ENCODE peak calls at places on chromosomes 12 and 14, in ten cellular contexts. One of them, this sample, is unnamed.
A peak's percentile ranks its signal among the peaks of the same experiment; 100 is the strongest.

GRCh38 chr14:49940805-49941421 is 48.0 kb downstream of the ARF6 start:
- DNase-seq in midbrain: no peak
- DNase-seq in D341Med: no peak
- DNase-seq in non-pigmented ciliary epithelial cell: peak; percentile 60
- DNase-seq in psoas muscle: no peak
- DNase-seq in ureter: no peak
- DNase-seq in tibial nerve: no peak
- DNase-seq in choroid plexus epithelial cell: peak; percentile 84
- DNase-seq in neuronal stem cell: no peak
- DNase-seq in stimulated activated CD4-positive, alpha-beta T cell treated with anti-CD3 and anti-CD28 coated beads, Interleukin-1b, Interleukin-23, amount 100 ng/mL, for 24 hours: no peak
- DNase-seq in this sample: no peak

GRCh38 chr12:23555808-23556207 is 393.7 kb downstream of the SOX5 start:
- DNase-seq in midbrain: no peak
- DNase-seq in D341Med: no peak
- DNase-seq in non-pigmented ciliary epithelial cell: no peak
- DNase-seq in psoas muscle: no peak
- DNase-seq in ureter: no peak
- DNase-seq in tibial nerve: no peak
- DNase-seq in choroid plexus epithelial cell: no peak
- DNase-seq in neuronal stem cell: no peak
- DNase-seq in stimulated activated CD4-positive, alpha-beta T cell treated with anti-CD3 and anti-CD28 coated beads, Interleukin-1b, Interleukin-23, amount 100 ng/mL, for 24 hours: no peak
- DNase-seq in this sample: no peak

GRCh38 chr12:125081427-125081826 is 16.2 kb downstream of the AACS start:
- DNase-seq in midbrain: no peak
- DNase-seq in D341Med: peak; percentile 56
- DNase-seq in non-pigmented ciliary epithelial cell: no peak
- DNase-seq in psoas muscle: no peak
- DNase-seq in ureter: no peak
- DNase-seq in tibial nerve: no peak
- DNase-seq in choroid plexus epithelial cell: no peak
- DNase-seq in neuronal stem cell: no peak
- DNase-seq in stimulated activated CD4-positive, alpha-beta T cell treated with anti-CD3 and anti-CD28 coated beads, Interleukin-1b, Interleukin-23, amount 100 ng/mL, for 24 hours: no peak
- DNase-seq in this sample: no peak

GRCh38 chr12:116544656-116545055 is 14.5 kb upstream of the MAP1LC3B2 start:
- DNase-seq in midbrain: peak; percentile 3
- DNase-seq in D341Med: no peak
- DNase-seq in non-pigmented ciliary epithelial cell: no peak
- DNase-seq in psoas muscle: peak; percentile 60
- DNase-seq in ureter: no peak
- DNase-seq in tibial nerve: no peak
- DNase-seq in choroid plexus epithelial cell: no peak
- DNase-seq in neuronal stem cell: no peak
- DNase-seq in stimulated activated CD4-positive, alpha-beta T cell treated with anti-CD3 and anti-CD28 coated beads, Interleukin-1b, Interleukin-23, amount 100 ng/mL, for 24 hours: no peak
- DNase-seq in this sample: no peak

GRCh38 chr14:73188501-73188903 is 48.8 kb upstream of the PAPLN start:
- DNase-seq in midbrain: no peak
- DNase-seq in D341Med: no peak
- DNase-seq in non-pigmented ciliary epithelial cell: peak; percentile 28
- DNase-seq in psoas muscle: no peak
- DNase-seq in ureter: no peak
- DNase-seq in tibial nerve: no peak
- DNase-seq in choroid plexus epithelial cell: peak; percentile 80
- DNase-seq in neuronal stem cell: no peak
- DNase-seq in stimulated activated CD4-positive, alpha-beta T cell treated with anti-CD3 and anti-CD28 coated beads, Interleukin-1b, Interleukin-23, amount 100 ng/mL, for 24 hours: no peak
- DNase-seq in this sample: no peak

GRCh38 chr12:98678946-98679610 is 34.0 kb downstream of the APAF1 start:
- DNase-seq in midbrain: no peak
- DNase-seq in D341Med: no peak
- DNase-seq in non-pigmented ciliary epithelial cell: no peak
- DNase-seq in psoas muscle: no peak
- DNase-seq in ureter: no peak
- DNase-seq in tibial nerve: no peak
- DNase-seq in choroid plexus epithelial cell: no peak
- DNase-seq in neuronal stem cell: no peak
- DNase-seq in stimulated activated CD4-positive, alpha-beta T cell treated with anti-CD3 and anti-CD28 coated beads, Interleukin-1b, Interleukin-23, amount 100 ng/mL, for 24 hours: no peak
- DNase-seq in this sample: no peak

GRCh38 chr12:58703911-58704310 is 216.4 kb downstream of the LRIG3 start:
- DNase-seq in midbrain: no peak
- DNase-seq in D341Med: no peak
- DNase-seq in non-pigmented ciliary epithelial cell: no peak
- DNase-seq in psoas muscle: no peak
- DNase-seq in ureter: no peak
- DNase-seq in tibial nerve: no peak
- DNase-seq in choroid plexus epithelial cell: peak; percentile 13
- DNase-seq in neuronal stem cell: no peak
- DNase-seq in stimulated activated CD4-positive, alpha-beta T cell treated with anti-CD3 and anti-CD28 coated beads, Interleukin-1b, Interleukin-23, amount 100 ng/mL, for 24 hours: no peak
- DNase-seq in this sample: no peak

GRCh38 chr12:3098436-3098835 is 21.3 kb downstream of the TSPAN9 start:
- DNase-seq in midbrain: no peak
- DNase-seq in D341Med: no peak
- DNase-seq in non-pigmented ciliary epithelial cell: no peak
- DNase-seq in psoas muscle: no peak
- DNase-seq in ureter: no peak
- DNase-seq in tibial nerve: no peak
- DNase-seq in choroid plexus epithelial cell: no peak
- DNase-seq in neuronal stem cell: no peak
- DNase-seq in stimulated activated CD4-positive, alpha-beta T cell treated with anti-CD3 and anti-CD28 coated beads, Interleukin-1b, Interleukin-23, amount 100 ng/mL, for 24 hours: no peak
- DNase-seq in this sample: no peak

GRCh38 chr14:73524493-73524892 is 12.4 kb upstream of the ACOT1 start:
- DNase-seq in midbrain: no peak
- DNase-seq in D341Med: peak; percentile 6
- DNase-seq in non-pigmented ciliary epithelial cell: no peak
- DNase-seq in psoas muscle: no peak
- DNase-seq in ureter: no peak
- DNase-seq in tibial nerve: no peak
- DNase-seq in choroid plexus epithelial cell: no peak
- DNase-seq in neuronal stem cell: no peak
- DNase-seq in stimulated activated CD4-positive, alpha-beta T cell treated with anti-CD3 and anti-CD28 coated beads, Interleukin-1b, Interleukin-23, amount 100 ng/mL, for 24 hours: no peak
- DNase-seq in this sample: no peak

GRCh38 chr12:121132601-121133481 is at the start of gene P2RX7:
- DNase-seq in midbrain: peak; percentile 97
- DNase-seq in D341Med: peak; percentile 45
- DNase-seq in non-pigmented ciliary epithelial cell: no peak
- DNase-seq in psoas muscle: peak; percentile 65
- DNase-seq in ureter: peak; percentile 74
- DNase-seq in tibial nerve: peak; percentile 64
- DNase-seq in choroid plexus epithelial cell: peak; percentile 48
- DNase-seq in neuronal stem cell: no peak
- DNase-seq in stimulated activated CD4-positive, alpha-beta T cell treated with anti-CD3 and anti-CD28 coated beads, Interleukin-1b, Interleukin-23, amount 100 ng/mL, for 24 hours: peak; percentile 17
- DNase-seq in this sample: peak; percentile 99

GRCh38 chr12:12696562-12697383 is 790 bp upstream of the GPR19 start:
- DNase-seq in midbrain: peak; percentile 92
- DNase-seq in D341Med: peak; percentile 84
- DNase-seq in non-pigmented ciliary epithelial cell: no peak
- DNase-seq in psoas muscle: peak; percentile 89
- DNase-seq in ureter: peak; percentile 92
- DNase-seq in tibial nerve: peak; percentile 85
- DNase-seq in choroid plexus epithelial cell: peak; percentile 93
- DNase-seq in neuronal stem cell: peak; percentile 77
- DNase-seq in stimulated activated CD4-positive, alpha-beta T cell treated with anti-CD3 and anti-CD28 coated beads, Interleukin-1b, Interleukin-23, amount 100 ng/mL, for 24 hours: peak; percentile 82
- DNase-seq in this sample: peak; percentile 89

GRCh38 chr14:21894003-21894897 is 220.6 kb upstream of the OR4E1 start:
- DNase-seq in midbrain: peak; percentile 17
- DNase-seq in D341Med: no peak
- DNase-seq in non-pigmented ciliary epithelial cell: no peak
- DNase-seq in psoas muscle: no peak
- DNase-seq in ureter: no peak
- DNase-seq in tibial nerve: no peak
- DNase-seq in choroid plexus epithelial cell: peak; percentile 9
- DNase-seq in neuronal stem cell: no peak
- DNase-seq in stimulated activated CD4-positive, alpha-beta T cell treated with anti-CD3 and anti-CD28 coated beads, Interleukin-1b, Interleukin-23, amount 100 ng/mL, for 24 hours: peak; percentile 35
- DNase-seq in this sample: peak; percentile 22

GRCh38 chr12:26233620-26234019 is 38.2 kb downstream of the SSPN start:
- DNase-seq in midbrain: no peak
- DNase-seq in D341Med: no peak
- DNase-seq in non-pigmented ciliary epithelial cell: no peak
- DNase-seq in psoas muscle: no peak
- DNase-seq in ureter: no peak
- DNase-seq in tibial nerve: no peak
- DNase-seq in choroid plexus epithelial cell: no peak
- DNase-seq in neuronal stem cell: no peak
- DNase-seq in stimulated activated CD4-positive, alpha-beta T cell treated with anti-CD3 and anti-CD28 coated beads, Interleukin-1b, Interleukin-23, amount 100 ng/mL, for 24 hours: no peak
- DNase-seq in this sample: no peak

GRCh38 chr12:7837366-7837765 is 35.3 kb downstream of the SLC2A14 start:
- DNase-seq in midbrain: no peak
- DNase-seq in D341Med: no peak
- DNase-seq in non-pigmented ciliary epithelial cell: no peak
- DNase-seq in psoas muscle: no peak
- DNase-seq in ureter: no peak
- DNase-seq in tibial nerve: no peak
- DNase-seq in choroid plexus epithelial cell: no peak
- DNase-seq in neuronal stem cell: no peak
- DNase-seq in stimulated activated CD4-positive, alpha-beta T cell treated with anti-CD3 and anti-CD28 coated beads, Interleukin-1b, Interleukin-23, amount 100 ng/mL, for 24 hours: no peak
- DNase-seq in this sample: no peak

GRCh38 chr14:76386922-76387782 is 11.2 kb downstream of the ESRRB start:
- DNase-seq in midbrain: peak; percentile 83
- DNase-seq in D341Med: peak; percentile 88
- DNase-seq in non-pigmented ciliary epithelial cell: peak; percentile 14
- DNase-seq in psoas muscle: peak; percentile 65
- DNase-seq in ureter: peak; percentile 73
- DNase-seq in tibial nerve: no peak
- DNase-seq in choroid plexus epithelial cell: peak; percentile 76
- DNase-seq in neuronal stem cell: peak; percentile 80
- DNase-seq in stimulated activated CD4-positive, alpha-beta T cell treated with anti-CD3 and anti-CD28 coated beads, Interleukin-1b, Interleukin-23, amount 100 ng/mL, for 24 hours: peak; percentile 43
- DNase-seq in this sample: peak; percentile 73

GRCh38 chr12:5898874-5899273 is 46.2 kb downstream of the ANO2 start:
- DNase-seq in midbrain: no peak
- DNase-seq in D341Med: no peak
- DNase-seq in non-pigmented ciliary epithelial cell: no peak
- DNase-seq in psoas muscle: no peak
- DNase-seq in ureter: no peak
- DNase-seq in tibial nerve: no peak
- DNase-seq in choroid plexus epithelial cell: no peak
- DNase-seq in neuronal stem cell: no peak
- DNase-seq in stimulated activated CD4-positive, alpha-beta T cell treated with anti-CD3 and anti-CD28 coated beads, Interleukin-1b, Interleukin-23, amount 100 ng/mL, for 24 hours: no peak
- DNase-seq in this sample: no peak

GRCh38 chr14:101121399-101122113 is 218.0 kb upstream of the RTL1 start:
- DNase-seq in midbrain: no peak
- DNase-seq in D341Med: peak; percentile 15
- DNase-seq in non-pigmented ciliary epithelial cell: no peak
- DNase-seq in psoas muscle: peak; percentile 6
- DNase-seq in ureter: peak; percentile 35
- DNase-seq in tibial nerve: no peak
- DNase-seq in choroid plexus epithelial cell: no peak
- DNase-seq in neuronal stem cell: no peak
- DNase-seq in stimulated activated CD4-positive, alpha-beta T cell treated with anti-CD3 and anti-CD28 coated beads, Interleukin-1b, Interleukin-23, amount 100 ng/mL, for 24 hours: no peak
- DNase-seq in this sample: no peak

This sample was measured in globus pallidus.